ENCODE peak calls at places on chromosomes 6 and 20, in six cellular contexts. A is astrocyte, U is upper lobe of right lung, Y is heart left ventricle, D is ovary, F is adrenal gland. V is an unnamed sample.

GRCh38 chr20:17698419-17698818 is 1.3 kb upstream of the BANF2 start:
- DNase-seq in A (no peak), U (no peak), Y (no peak), D (no peak), F (no peak), V (no peak)

GRCh38 chr20:32188376-32189122 is 19.0 kb downstream of the PLAGL2 start:
- DNase-seq in A (no peak), U (no peak), Y (no peak), D (no peak), F (no peak), V (no peak)

GRCh38 chr20:33954504-33954903 is 39.2 kb upstream of the RALY start:
- DNase-seq in A (no peak), U (no peak), Y (no peak), D (no peak), F (no peak), V (no peak)

GRCh38 chr6:21808551-21809181 is 215.1 kb downstream of the SOX4 start:
- DNase-seq in A (peak; percentile 39), U (no peak), Y (no peak), D (peak; percentile 62), F (peak; percentile 56), V (no peak)

GRCh38 chr6:121925024-121925423 is 474.4 kb upstream of the HSF2 start:
- DNase-seq in A (peak; percentile 43), U (no peak), Y (no peak), D (no peak), F (no peak), V (no peak)

GRCh38 chr20:2237059-2237458 is 58.7 kb upstream of the TGM3 start:
- DNase-seq in A (peak; percentile 100), U (no peak), Y (no peak), D (peak; percentile 14), F (no peak), V (peak; percentile 85)

GRCh38 chr6:56549014-56549413 is 93.7 kb downstream of the DST start:
- DNase-seq in A (no peak), U (no peak), Y (no peak), D (no peak), F (no peak), V (no peak)

GRCh38 chr6:16126056-16126455 is 2.8 kb upstream of the MYLIP start:
- DNase-seq in A (no peak), U (no peak), Y (no peak), D (no peak), F (no peak), V (no peak)

GRCh38 chr6:149563203-149563927 is 2.8 kb upstream of the GINM1 start:
- DNase-seq in A (peak; percentile 76), U (no peak), Y (no peak), D (no peak), F (peak; percentile 27), V (no peak)

DNA sequence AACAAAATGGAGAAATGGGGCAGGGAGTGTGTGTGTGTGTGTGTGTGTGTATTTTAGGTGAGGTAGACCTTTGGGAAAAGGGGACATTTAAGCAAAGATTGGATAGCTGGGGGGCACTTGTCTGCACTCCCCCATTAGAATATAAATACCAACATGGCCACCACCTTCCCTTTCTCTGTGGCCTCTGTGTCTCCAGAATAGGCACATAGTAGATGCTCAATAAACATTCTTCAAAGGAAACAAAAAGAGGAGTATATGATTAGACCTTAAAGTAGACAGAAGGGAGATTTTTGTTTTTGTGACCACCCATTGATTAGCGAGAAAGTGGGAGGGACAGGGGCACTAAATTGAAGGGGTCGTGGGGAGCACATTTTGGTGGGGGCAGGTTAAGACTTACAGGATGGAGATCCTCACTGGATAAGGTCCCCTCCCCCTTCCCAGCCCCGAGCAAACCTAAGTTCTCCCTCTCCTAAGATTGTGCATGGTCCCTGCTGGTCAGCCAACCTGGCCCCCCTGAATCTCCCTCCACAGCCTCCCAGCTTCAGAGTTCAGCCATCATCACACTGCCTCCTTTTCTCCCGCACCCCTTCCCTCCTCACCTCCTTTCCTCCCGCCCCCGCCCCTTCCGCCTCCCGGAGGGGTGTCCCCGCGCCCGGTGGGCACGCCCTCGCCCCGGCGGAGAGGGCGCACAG is 514 bp upstream of the TSHZ2 start:
- DNase-seq in A (no peak), U (no peak), Y (no peak), D (no peak), F (no peak), V (no peak)
- H3K4me3 ChIP-seq in A (peak overlapping the region; percentile 82), U (peak overlapping the region; percentile 48), Y (peak overlapping the region; percentile 16), D (peak overlapping the region; percentile 66), F (peak overlapping the region; percentile 90), V (peak overlapping the region; percentile 70)

GRCh38 chr6:99590728-99591672 is 15.6 kb upstream of the PRDM13 start:
- DNase-seq in A (no peak), U (no peak), Y (no peak), D (no peak), F (no peak), V (no peak)
- H3K4me3 ChIP-seq in A (no peak overlapping the region), U (peak overlapping the region; percentile 12), Y (no peak overlapping the region), D (no peak overlapping the region), F (no peak overlapping the region), V (peak overlapping the region; percentile 44)

GRCh38 chr6:53492860-53493634 is 51.9 kb downstream of the GCLC start:
- DNase-seq in A (peak; percentile 55), U (no peak), Y (no peak), D (peak; percentile 22), F (peak; percentile 26), V (no peak)
- H3K4me3 ChIP-seq in A (peak overlapping the region; percentile 38), U (no peak overlapping the region), Y (no peak overlapping the region), D (no peak overlapping the region), F (no peak overlapping the region), V (peak overlapping the region; percentile 52)

DNA sequence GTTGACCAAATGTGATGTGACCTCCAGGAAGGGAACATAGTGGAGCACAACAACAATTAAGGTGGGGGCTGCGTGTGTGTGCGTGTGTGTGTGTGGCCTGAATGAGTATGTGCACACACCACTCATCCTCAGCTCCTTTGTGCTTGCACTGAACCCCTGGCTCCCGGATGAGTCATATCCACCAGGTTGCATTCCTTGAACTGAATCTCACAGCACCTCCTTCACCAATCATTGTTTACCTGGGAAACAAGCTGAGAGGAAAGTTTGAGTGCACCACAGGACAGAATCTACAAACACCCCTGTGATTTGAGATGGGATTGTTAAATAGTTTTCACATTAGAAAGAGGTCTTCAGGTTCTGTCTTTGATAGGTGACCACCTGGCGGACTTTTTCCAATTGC is 33.7 kb upstream of the GPR6 start:
- DNase-seq in A (no peak), U (no peak), Y (no peak), D (no peak), F (no peak), V (no peak)
- H3K4me3 ChIP-seq in A (no peak overlapping the region), U (no peak overlapping the region), Y (no peak overlapping the region), D (no peak overlapping the region), F (no peak overlapping the region), V (no peak overlapping the region)

GRCh38 chr6:25042599-25042936 is 106.8 kb upstream of the RIPOR2 start:
- DNase-seq in A (no peak), U (no peak), Y (no peak), D (no peak), F (no peak), V (no peak)
- H3K4me3 ChIP-seq in A (no peak overlapping the region), U (peak overlapping the region; percentile 27), Y (no peak overlapping the region), D (no peak overlapping the region), F (no peak overlapping the region), V (no peak overlapping the region)

GRCh38 chr20:46990017-46990810 is 95.6 kb downstream of the EYA2 start:
- DNase-seq in A (no peak), U (no peak), Y (no peak), D (no peak), F (no peak), V (no peak)
- H3K4me3 ChIP-seq in A (no peak overlapping the region), U (no peak overlapping the region), Y (no peak overlapping the region), D (no peak overlapping the region), F (no peak overlapping the region), V (no peak overlapping the region)

GRCh38 chr6:42790549-42791181 is 8.8 kb downstream of the BICRAL start:
- DNase-seq in A (no peak), U (no peak), Y (no peak), D (no peak), F (no peak), V (no peak)

GRCh38 chr6:42796171-42796570 is 14.3 kb downstream of the BICRAL start:
- DNase-seq in A (no peak), U (no peak), Y (no peak), D (no peak), F (no peak), V (no peak)

GRCh38 chr6:42791706-42792320 is 10.0 kb downstream of the BICRAL start:
- DNase-seq in A (no peak), U (no peak), Y (no peak), D (no peak), F (no peak), V (no peak)

DNA sequence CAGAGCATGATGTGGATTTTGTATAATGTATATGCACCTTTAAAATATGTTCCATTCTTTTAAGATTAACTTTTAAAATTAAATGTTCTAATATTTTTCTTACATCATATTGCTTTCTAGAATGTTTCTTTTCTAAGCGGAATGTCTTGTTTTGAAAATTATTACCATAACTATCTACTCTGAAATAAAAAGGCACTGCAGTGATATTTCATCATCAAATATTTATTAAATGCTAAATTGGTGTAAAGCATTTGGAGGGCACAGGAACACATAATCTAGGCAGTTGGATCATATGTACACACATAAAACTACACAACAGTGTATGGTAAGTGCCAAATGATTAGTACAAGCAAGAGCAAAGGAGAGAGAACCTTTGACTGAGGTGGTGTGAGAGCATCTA is 13.8 kb downstream of the BICRAL start:
- DNase-seq in A (no peak), U (no peak), Y (no peak), D (no peak), F (no peak), V (no peak)
- H3K4me3 ChIP-seq in A (no peak overlapping the region), U (no peak overlapping the region), Y (no peak overlapping the region), D (no peak overlapping the region), F (no peak overlapping the region), V (no peak overlapping the region)